ENCODE peak calls at places on chromosomes 5 and 9, in seven cellular contexts. One of them, this sample, is unnamed.

GRCh38 chr9:124000784-124001444 is 10.7 kb upstream of the LHX2 start:
- DNase-seq in neural progenitor cell: peak; percentile 95
- DNase-seq in PC-3: no peak
- DNase-seq in GM12878: no peak
- DNase-seq in keratinocyte: no peak
- DNase-seq in GM23248: no peak
- DNase-seq in DND-41: no peak
- DNase-seq in this sample: peak; percentile 55

GRCh38 chr5:40962207-40962955 is 53.1 kb downstream of the C7 start:
- DNase-seq in DND-41: no peak
- DNase-seq in keratinocyte: no peak
- DNase-seq in GM12878: no peak
- DNase-seq in neural progenitor cell: no peak
- DNase-seq in GM23248: no peak
- DNase-seq in PC-3: peak; percentile 26
- DNase-seq in this sample: no peak

GRCh38 chr5:132327278-132327959 is 33.2 kb downstream of the SLC22A4 start:
- DNase-seq in DND-41: no peak
- DNase-seq in GM23248: peak; percentile 42
- DNase-seq in PC-3: no peak
- DNase-seq in GM12878: no peak
- DNase-seq in neural progenitor cell: no peak
- DNase-seq in keratinocyte: no peak
- DNase-seq in this sample: no peak

GRCh38 chr5:173281910-173282309 is 46.3 kb downstream of the STC2 start:
- DNase-seq in GM12878: no peak
- DNase-seq in PC-3: peak; percentile 46
- DNase-seq in neural progenitor cell: peak; percentile 69
- DNase-seq in keratinocyte: no peak
- DNase-seq in DND-41: no peak
- DNase-seq in GM23248: peak; percentile 34
- DNase-seq in this sample: peak; percentile 85

GRCh38 chr9:89419978-89420394 is 77.9 kb downstream of the SEMA4D start:
- DNase-seq in PC-3: no peak
- DNase-seq in keratinocyte: no peak
- DNase-seq in DND-41: no peak
- DNase-seq in neural progenitor cell: no peak
- DNase-seq in GM12878: no peak
- DNase-seq in GM23248: no peak
- DNase-seq in this sample: no peak

GRCh38 chr5:158943569-158943968 is 156.1 kb downstream of the EBF1 start:
- DNase-seq in PC-3: no peak
- DNase-seq in GM12878: no peak
- DNase-seq in DND-41: no peak
- DNase-seq in keratinocyte: no peak
- DNase-seq in neural progenitor cell: no peak
- DNase-seq in GM23248: no peak
- DNase-seq in this sample: no peak

GRCh38 chr5:6026766-6027165 is 351.6 kb downstream of the MED10 start:
- DNase-seq in PC-3: no peak
- DNase-seq in neural progenitor cell: no peak
- DNase-seq in GM12878: no peak
- DNase-seq in keratinocyte: no peak
- DNase-seq in GM23248: no peak
- DNase-seq in DND-41: no peak
- DNase-seq in this sample: no peak

GRCh38 chr9:126411948-126412284 is 85.3 kb downstream of the MVB12B start:
- DNase-seq in GM23248: no peak
- DNase-seq in GM12878: no peak
- DNase-seq in neural progenitor cell: no peak
- DNase-seq in PC-3: no peak
- DNase-seq in DND-41: no peak
- DNase-seq in keratinocyte: no peak
- DNase-seq in this sample: no peak

GRCh38 chr5:34053133-34053532 is 10.1 kb upstream of the C1QTNF3 start:
- DNase-seq in DND-41: no peak
- DNase-seq in PC-3: peak; percentile 89
- DNase-seq in neural progenitor cell: no peak
- DNase-seq in GM23248: peak; percentile 96
- DNase-seq in keratinocyte: peak; percentile 49
- DNase-seq in GM12878: no peak
- DNase-seq in this sample: no peak

GRCh38 chr5:142466195-142466951 is 141.6 kb upstream of the SPRY4 start:
- DNase-seq in keratinocyte: no peak
- DNase-seq in GM23248: peak; percentile 76
- DNase-seq in PC-3: no peak
- DNase-seq in GM12878: no peak
- DNase-seq in neural progenitor cell: no peak
- DNase-seq in DND-41: no peak
- DNase-seq in this sample: no peak

GRCh38 chr5:104540448-104540847 is 977.9 kb upstream of the NUDT12 start:
- DNase-seq in keratinocyte: no peak
- DNase-seq in GM12878: no peak
- DNase-seq in GM23248: no peak
- DNase-seq in neural progenitor cell: no peak
- DNase-seq in DND-41: no peak
- DNase-seq in PC-3: peak; percentile 91
- DNase-seq in this sample: no peak

GRCh38 chr5:91386120-91386519 is 3.0 kb upstream of the ARRDC3 start:
- DNase-seq in GM23248: no peak
- DNase-seq in DND-41: no peak
- DNase-seq in neural progenitor cell: no peak
- DNase-seq in GM12878: no peak
- DNase-seq in PC-3: no peak
- DNase-seq in keratinocyte: no peak
- DNase-seq in this sample: no peak

GRCh38 chr5:149646564-149646963 is 65.3 kb downstream of the ARHGEF37 start:
- DNase-seq in keratinocyte: no peak
- DNase-seq in GM12878: no peak
- DNase-seq in neural progenitor cell: no peak
- DNase-seq in DND-41: peak; percentile 15
- DNase-seq in PC-3: no peak
- DNase-seq in GM23248: no peak
- DNase-seq in this sample: no peak

GRCh38 chr5:107284822-107285510 is 385.8 kb downstream of the EFNA5 start:
- DNase-seq in keratinocyte: no peak
- DNase-seq in PC-3: peak; percentile 85
- DNase-seq in neural progenitor cell: no peak
- DNase-seq in DND-41: no peak
- DNase-seq in GM12878: no peak
- DNase-seq in GM23248: no peak
- DNase-seq in this sample: no peak

GRCh38 chr5:72596956-72597355 is 89.7 kb upstream of the ZNF366 start:
- DNase-seq in neural progenitor cell: no peak
- DNase-seq in PC-3: no peak
- DNase-seq in keratinocyte: no peak
- DNase-seq in GM12878: no peak
- DNase-seq in DND-41: no peak
- DNase-seq in GM23248: peak; percentile 11
- DNase-seq in this sample: no peak

GRCh38 chr9:126228779-126229444 is 97.7 kb upstream of the MVB12B start:
- DNase-seq in GM12878: no peak
- DNase-seq in GM23248: peak; percentile 84
- DNase-seq in PC-3: peak; percentile 72
- DNase-seq in DND-41: peak; percentile 57
- DNase-seq in keratinocyte: no peak
- DNase-seq in neural progenitor cell: peak; percentile 89
- DNase-seq in this sample: peak; percentile 90

GRCh38 chr9:4620881-4621555 is 41.1 kb upstream of the PLPP6 start:
- DNase-seq in PC-3: no peak
- DNase-seq in GM23248: peak; percentile 66
- DNase-seq in GM12878: no peak
- DNase-seq in keratinocyte: no peak
- DNase-seq in DND-41: no peak
- DNase-seq in neural progenitor cell: peak; percentile 20
- DNase-seq in this sample: peak; percentile 66

GRCh38 chr9:87704342-87704741 is 21.6 kb upstream of the CTSL start:
- DNase-seq in PC-3: no peak
- DNase-seq in DND-41: no peak
- DNase-seq in neural progenitor cell: no peak
- DNase-seq in GM23248: no peak
- DNase-seq in keratinocyte: no peak
- DNase-seq in GM12878: no peak
- DNase-seq in this sample: no peak

GRCh38 chr9:87701931-87702421 is 23.9 kb upstream of the CTSL start:
- DNase-seq in keratinocyte: no peak
- DNase-seq in neural progenitor cell: peak; percentile 64
- DNase-seq in GM12878: no peak
- DNase-seq in GM23248: no peak
- DNase-seq in DND-41: no peak
- DNase-seq in PC-3: no peak
- DNase-seq in this sample: peak; percentile 57

GRCh38 chr9:87701491-87701890 is 24.4 kb upstream of the CTSL start:
- DNase-seq in GM12878: no peak
- DNase-seq in GM23248: no peak
- DNase-seq in DND-41: no peak
- DNase-seq in PC-3: no peak
- DNase-seq in keratinocyte: no peak
- DNase-seq in neural progenitor cell: no peak
- DNase-seq in this sample: no peak

GRCh38 chr9:87703636-87704276 is 22.2 kb upstream of the CTSL start:
- DNase-seq in DND-41: no peak
- DNase-seq in PC-3: peak; percentile 40
- DNase-seq in GM23248: no peak
- DNase-seq in keratinocyte: no peak
- DNase-seq in GM12878: no peak
- DNase-seq in neural progenitor cell: no peak
- DNase-seq in this sample: no peak

DNA sequence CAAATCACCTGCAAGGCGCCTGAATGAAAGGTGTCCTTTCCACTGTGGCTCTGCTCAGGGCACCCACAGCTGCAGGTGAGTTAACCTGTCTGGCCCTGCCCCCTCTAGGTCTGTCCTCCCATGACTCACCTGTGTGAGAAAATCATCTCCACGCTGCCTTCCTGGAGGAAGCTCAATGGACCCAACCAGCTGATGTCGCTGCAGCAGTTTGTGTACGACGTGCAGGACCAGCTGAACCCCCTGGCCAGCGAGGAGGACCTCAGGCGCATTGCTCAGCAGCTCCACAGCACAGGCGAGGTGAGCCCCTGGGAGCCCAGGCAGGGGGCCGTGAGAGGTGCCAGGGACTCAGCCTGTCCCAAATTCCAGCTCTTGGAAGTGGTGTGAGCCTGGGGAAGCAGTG is 23.0 kb upstream of the CTSL start:
- DNase-seq in DND-41: no peak
- DNase-seq in keratinocyte: no peak
- DNase-seq in neural progenitor cell: no peak
- DNase-seq in GM23248: no peak
- DNase-seq in GM12878: no peak
- DNase-seq in PC-3: peak; percentile 12
- DNase-seq in this sample: no peak
- TF ChIP-seq EZH2 in DND-41: no peak
- TF ChIP-seq EZH2 in keratinocyte: no peak
- TF ChIP-seq EZH2 in neural progenitor cell: no peak
- TF ChIP-seq EZH2 in GM23248: no peak
- TF ChIP-seq EZH2 in GM12878: no peak
- TF ChIP-seq EZH2 in PC-3: no peak
- TF ChIP-seq EZH2 in this sample: no peak

DNA sequence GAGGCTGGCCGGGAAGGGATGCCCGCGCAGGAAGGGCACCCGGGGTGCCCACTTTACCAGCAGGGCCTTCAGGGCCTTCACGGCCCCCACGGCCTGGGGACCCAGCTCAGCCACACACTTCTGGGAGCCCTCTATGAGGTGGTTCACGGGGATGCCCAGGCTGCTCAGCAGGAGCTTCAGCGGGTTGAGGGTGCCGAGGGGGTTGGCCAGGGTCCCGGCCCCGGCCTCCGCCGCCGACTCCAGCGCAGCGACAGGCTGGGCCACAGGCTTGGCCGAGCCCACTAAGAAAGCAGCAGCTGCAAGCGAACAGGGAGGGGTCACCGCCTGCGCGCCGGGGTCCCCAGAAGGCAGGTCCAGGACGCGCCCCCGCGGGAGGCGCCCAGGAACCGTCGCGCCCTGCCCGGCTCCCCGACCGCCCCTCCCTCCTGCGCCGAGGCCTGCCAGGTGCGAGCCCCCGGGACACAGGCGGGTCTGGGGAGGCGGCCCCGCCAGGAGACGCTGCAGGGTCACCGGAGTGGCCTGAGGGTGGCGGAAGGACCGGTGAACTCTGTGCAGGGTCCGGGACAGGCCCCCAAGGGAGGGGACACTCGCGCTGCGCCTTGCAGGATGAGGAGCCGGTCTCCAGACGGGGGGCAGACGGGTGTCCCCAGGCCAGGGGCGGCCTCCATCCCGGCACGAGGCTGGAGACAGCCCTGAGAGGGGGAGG is 603 bp downstream of the SCGB3A1 start:
- DNase-seq in DND-41: no peak
- DNase-seq in GM12878: no peak
- DNase-seq in neural progenitor cell: peak; percentile 61
- DNase-seq in GM23248: no peak
- DNase-seq in PC-3: no peak
- DNase-seq in keratinocyte: no peak
- DNase-seq in this sample: peak; percentile 43
- TF ChIP-seq EZH2 in DND-41: no peak
- TF ChIP-seq EZH2 in GM12878: no peak
- TF ChIP-seq EZH2 in neural progenitor cell: peak; percentile 92
- TF ChIP-seq EZH2 in GM23248: peak; percentile 79
- TF ChIP-seq EZH2 in PC-3: no peak
- TF ChIP-seq EZH2 in keratinocyte: peak; percentile 66
- TF ChIP-seq EZH2 in this sample: peak; percentile 63

DNA sequence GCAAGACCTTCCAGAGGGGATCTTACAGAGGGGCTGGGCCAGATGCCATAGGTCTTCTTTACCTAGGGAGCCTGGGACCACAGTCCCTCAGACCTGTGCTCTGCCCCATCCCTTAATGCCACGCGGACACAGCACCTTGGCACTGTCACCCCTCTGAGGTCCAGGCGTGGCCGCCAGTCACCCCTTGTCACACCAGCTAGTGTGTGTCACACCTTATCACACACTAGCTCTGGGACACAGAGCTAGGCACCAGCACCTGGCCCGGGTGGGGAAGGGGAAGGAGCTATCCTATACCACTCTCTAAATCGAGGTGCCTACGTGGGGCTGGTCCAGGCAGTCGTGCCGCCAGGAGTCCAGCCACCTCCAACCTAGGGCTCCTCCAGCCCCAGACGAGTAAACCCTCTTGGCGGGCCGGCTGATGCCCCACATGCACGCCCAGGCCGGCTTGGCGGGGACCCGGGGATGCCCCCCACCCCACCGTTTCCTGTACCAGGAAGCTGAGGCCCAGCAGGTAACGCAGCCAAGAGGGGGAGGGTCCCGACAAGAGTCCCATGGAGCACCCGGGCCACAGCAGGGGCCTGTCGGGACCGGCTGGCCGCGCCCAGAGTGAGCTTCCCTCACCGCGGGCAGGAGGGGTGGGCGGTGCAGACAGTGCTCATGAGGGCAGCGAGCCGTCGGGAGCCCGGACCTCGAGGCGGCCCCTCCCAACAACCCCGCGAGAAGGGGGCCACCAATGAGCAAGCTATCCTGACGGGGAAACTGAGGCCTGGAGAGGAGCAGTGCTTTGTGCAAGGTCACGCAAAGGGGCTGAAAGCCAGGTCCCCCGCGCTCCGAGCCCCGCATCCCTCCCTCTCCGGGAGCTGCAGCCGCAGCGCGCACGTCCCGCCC is 578 bp downstream of the CORO2A start:
- DNase-seq in DND-41: peak; percentile 57
- DNase-seq in GM23248: peak; percentile 39
- DNase-seq in neural progenitor cell: peak; percentile 45
- DNase-seq in keratinocyte: no peak
- DNase-seq in PC-3: peak; percentile 9
- DNase-seq in GM12878: no peak
- DNase-seq in this sample: peak; percentile 60
- TF ChIP-seq EZH2 in DND-41: no peak
- TF ChIP-seq EZH2 in GM23248: no peak
- TF ChIP-seq EZH2 in neural progenitor cell: peak; percentile 38
- TF ChIP-seq EZH2 in keratinocyte: no peak
- TF ChIP-seq EZH2 in PC-3: no peak
- TF ChIP-seq EZH2 in GM12878: no peak
- TF ChIP-seq EZH2 in this sample: no peak

GRCh38 chr5:77076961-77077820 is 9.9 kb downstream of the ZBED3 start:
- DNase-seq in PC-3: no peak
- DNase-seq in keratinocyte: no peak
- DNase-seq in neural progenitor cell: peak; percentile 90
- DNase-seq in DND-41: no peak
- DNase-seq in GM12878: no peak
- DNase-seq in GM23248: peak; percentile 85
- DNase-seq in this sample: peak; percentile 87
- TF ChIP-seq EZH2 in PC-3: no peak
- TF ChIP-seq EZH2 in keratinocyte: no peak
- TF ChIP-seq EZH2 in neural progenitor cell: no peak
- TF ChIP-seq EZH2 in DND-41: no peak
- TF ChIP-seq EZH2 in GM12878: no peak
- TF ChIP-seq EZH2 in GM23248: no peak
- TF ChIP-seq EZH2 in this sample: no peak

This sample was measured in GM23338.